ENCODE peak calls at places on chromosomes 16 and 17, in five cellular contexts. Z is GM12865, H is lower leg skin, M is fibroblast of pulmonary artery, P is BJ. S is an unnamed sample.
A peak's percentile ranks its signal among the peaks of the same experiment; 100 is the strongest.

GRCh38 chr17:4986951-4987766 is at the start of gene CAMTA2:
- DNase-seq in Z (peak; percentile 86), H (peak; percentile 88), M (peak; percentile 67), P (no peak), S (no peak)

GRCh38 chr17:261640-262039 is 80.2 kb upstream of the DOC2B start:
- DNase-seq in Z (no peak), H (no peak), M (no peak), P (no peak), S (no peak)

GRCh38 chr16:83952587-83952939 is 477 bp upstream of the OSGIN1 start:
- DNase-seq in Z (no peak), H (peak; percentile 21), M (peak; percentile 78), P (no peak), S (peak; percentile 23)

GRCh38 chr17:76948726-76949342 is 80.6 kb downstream of the MGAT5B start:
- DNase-seq in Z (no peak), H (no peak), M (no peak), P (no peak), S (no peak)

GRCh38 chr16:85428899-85429775 is 184.0 kb upstream of the GSE1 start:
- DNase-seq in Z (no peak), H (no peak), M (no peak), P (no peak), S (no peak)

GRCh38 chr17:31095239-31096105 is 695 bp downstream of the NF1 start:
- DNase-seq in Z (peak; percentile 39), H (peak; percentile 23), M (peak; percentile 37), P (no peak), S (no peak)

GRCh38 chr17:13597723-13598347 is 3.9 kb downstream of the HS3ST3A1 start:
- DNase-seq in Z (peak; percentile 32), H (no peak), M (peak; percentile 74), P (no peak), S (no peak)

GRCh38 chr16:84357191-84357651 is 11.1 kb upstream of the ATP2C2 start:
- DNase-seq in Z (no peak), H (no peak), M (no peak), P (no peak), S (no peak)

GRCh38 chr16:8962393-8963009 is 1.2 kb downstream of the USP7 start:
- DNase-seq in Z (peak; percentile 88), H (no peak), M (no peak), P (no peak), S (no peak)

GRCh38 chr17:19456016-19456927 is 45.2 kb downstream of the RNF112 start:
- DNase-seq in Z (no peak), H (no peak), M (no peak), P (no peak), S (no peak)

GRCh38 chr17:7058831-7059447 is 15.0 kb upstream of the SLC16A11 start:
- DNase-seq in Z (no peak), H (no peak), M (peak; percentile 80), P (no peak), S (no peak)

GRCh38 chr16:67024384-67024896 is 4.5 kb upstream of the CBFB start:
- DNase-seq in Z (no peak), H (no peak), M (no peak), P (no peak), S (no peak)

GRCh38 chr17:33375086-33375485 is 82.0 kb upstream of the ASIC2 start:
- DNase-seq in Z (no peak), H (no peak), M (no peak), P (no peak), S (no peak)

GRCh38 chr16:83701494-83701893 is 106.3 kb upstream of the HSBP1 start:
- DNase-seq in Z (peak; percentile 38), H (no peak), M (peak; percentile 63), P (no peak), S (no peak)

GRCh38 chr16:8632675-8633182 is 11.2 kb downstream of the METTL22 start:
- DNase-seq in Z (no peak), H (peak; percentile 26), M (no peak), P (no peak), S (no peak)

GRCh38 chr16:56355221-56355620 is 70.1 kb downstream of the AMFR start:
- DNase-seq in Z (no peak), H (no peak), M (no peak), P (no peak), S (no peak)

GRCh38 chr17:3685174-3685812 is 10.7 kb downstream of the P2RX5 start:
- DNase-seq in Z (no peak), H (no peak), M (no peak), P (no peak), S (no peak)

GRCh38 chr17:35740997-35741931 is 9.8 kb downstream of the RASL10B start:
- DNase-seq in Z (no peak), H (no peak), M (no peak), P (no peak), S (no peak)

GRCh38 chr17:35866356-35866950 is 2.2 kb downstream of the HEATR9 start:
- DNase-seq in Z (no peak), H (no peak), M (peak; percentile 45), P (peak; percentile 24), S (no peak)

GRCh38 chr17:35286120-35286781 is 43.4 kb downstream of the SLFN5 start:
- DNase-seq in Z (peak; percentile 64), H (no peak), M (peak; percentile 41), P (no peak), S (no peak)

GRCh38 chr17:3801043-3801746 is at the start of gene ITGAE:
- DNase-seq in Z (no peak), H (no peak), M (no peak), P (no peak), S (no peak)

GRCh38 chr16:29745853-29746345 is at the start of gene C16orf54:
- DNase-seq in Z (peak; percentile 95), H (peak; percentile 56), M (no peak), P (no peak), S (no peak)

GRCh38 chr16:29871822-29872546 is 9.0 kb upstream of the CDIPT start:
- DNase-seq in Z (no peak), H (no peak), M (no peak), P (no peak), S (no peak)

GRCh38 chr16:65176603-65177002 is 54.7 kb upstream of the CDH11 start:
- DNase-seq in Z (no peak), H (no peak), M (peak; percentile 78), P (peak; percentile 54), S (no peak)

GRCh38 chr16:85266857-85267256 is 154.6 kb upstream of the CIBAR2 start:
- DNase-seq in Z (no peak), H (no peak), M (no peak), P (no peak), S (no peak)

DNA sequence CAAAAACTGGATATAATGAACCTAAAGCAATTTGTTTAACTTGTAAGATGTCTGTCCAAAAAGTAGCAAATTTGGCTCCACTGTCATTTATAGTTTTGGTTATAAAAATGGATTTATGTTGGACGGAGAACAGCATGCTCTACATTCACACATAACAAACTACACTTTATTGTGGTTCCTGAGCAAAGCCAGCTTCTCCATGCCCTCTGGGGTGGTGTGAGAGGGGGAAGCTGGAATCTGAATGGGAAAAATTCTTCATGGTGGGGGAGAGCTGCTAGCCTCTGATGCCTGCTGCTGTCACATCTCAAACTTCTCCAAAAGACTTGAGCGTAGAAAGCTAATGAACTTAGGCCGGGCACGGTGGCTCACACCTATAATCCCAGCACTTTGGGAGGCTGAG is 9.8 kb upstream of the METTL9 start:
- DNase-seq in Z (no peak), H (no peak), M (no peak), P (no peak), S (no peak)
- H3K4me3 ChIP-seq in Z (no peak overlapping the region), H (no peak overlapping the region), M (no peak overlapping the region), P (no peak overlapping the region), S (no peak overlapping the region)

GRCh38 chr16:77863250-77863649 is 74.9 kb downstream of the VAT1L start:
- DNase-seq in Z (no peak), H (no peak), M (no peak), P (no peak), S (no peak)
- H3K4me3 ChIP-seq in Z (no peak overlapping the region), H (no peak overlapping the region), M (no peak overlapping the region), P (no peak overlapping the region), S (no peak overlapping the region)

DNA sequence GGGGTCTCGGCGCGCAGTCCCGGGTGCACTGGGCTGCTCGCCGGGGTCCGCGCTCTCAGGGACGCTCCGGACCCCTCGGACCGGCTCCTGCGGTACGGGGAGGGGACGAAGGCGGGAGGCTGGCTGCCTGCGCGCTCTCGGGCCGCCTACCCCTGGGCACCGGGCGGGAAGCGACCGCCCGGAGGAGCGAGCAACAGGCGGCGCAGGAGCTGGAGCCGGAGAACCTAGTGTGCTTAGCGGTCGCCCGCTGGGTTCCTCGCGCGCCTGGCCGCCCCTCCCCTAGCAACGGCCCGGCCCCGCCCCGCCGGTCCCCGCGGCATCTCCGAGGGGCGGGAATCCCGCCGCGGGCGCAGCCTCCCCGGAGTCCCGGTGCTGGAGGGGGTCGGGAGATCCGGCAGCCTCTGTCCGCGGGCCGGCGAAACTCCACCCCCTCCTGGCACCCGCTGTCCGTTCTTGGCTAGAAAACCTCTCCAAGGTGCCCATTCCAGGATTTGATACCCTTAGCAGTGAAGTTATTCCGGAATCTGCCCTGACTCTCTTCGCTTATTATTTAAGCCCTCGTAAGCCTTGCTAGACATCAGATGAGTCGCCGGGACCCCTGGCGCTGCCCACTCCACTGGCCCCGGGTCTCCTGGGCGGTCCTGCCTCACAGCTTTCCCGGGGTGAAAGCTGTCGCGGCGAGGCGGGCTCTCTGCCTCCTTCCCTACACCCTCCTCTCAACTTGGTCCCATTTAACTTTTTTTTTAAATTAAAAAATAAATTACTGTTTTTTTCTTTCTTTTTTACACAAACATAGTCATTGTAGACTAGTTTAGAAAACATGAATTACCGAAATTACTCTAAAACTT is at the start of gene RPRML:
- DNase-seq in Z (no peak), H (no peak), M (peak; percentile 7), P (no peak), S (no peak)
- H3K4me3 ChIP-seq in Z (peak within 1 kb of the TSS; percentile 15), H (peak within 1 kb of the TSS; percentile 43), M (peak within 1 kb of the TSS; percentile 29), P (peak within 1 kb of the TSS; percentile 35), S (peak within 1 kb of the TSS; percentile 44)

GRCh38 chr17:79922798-79923197 is 83.6 kb upstream of the CBX4 start:
- DNase-seq in Z (no peak), H (no peak), M (no peak), P (no peak), S (no peak)
- H3K4me3 ChIP-seq in Z (no peak overlapping the region), H (no peak overlapping the region), M (no peak overlapping the region), P (no peak overlapping the region), S (no peak overlapping the region)

DNA sequence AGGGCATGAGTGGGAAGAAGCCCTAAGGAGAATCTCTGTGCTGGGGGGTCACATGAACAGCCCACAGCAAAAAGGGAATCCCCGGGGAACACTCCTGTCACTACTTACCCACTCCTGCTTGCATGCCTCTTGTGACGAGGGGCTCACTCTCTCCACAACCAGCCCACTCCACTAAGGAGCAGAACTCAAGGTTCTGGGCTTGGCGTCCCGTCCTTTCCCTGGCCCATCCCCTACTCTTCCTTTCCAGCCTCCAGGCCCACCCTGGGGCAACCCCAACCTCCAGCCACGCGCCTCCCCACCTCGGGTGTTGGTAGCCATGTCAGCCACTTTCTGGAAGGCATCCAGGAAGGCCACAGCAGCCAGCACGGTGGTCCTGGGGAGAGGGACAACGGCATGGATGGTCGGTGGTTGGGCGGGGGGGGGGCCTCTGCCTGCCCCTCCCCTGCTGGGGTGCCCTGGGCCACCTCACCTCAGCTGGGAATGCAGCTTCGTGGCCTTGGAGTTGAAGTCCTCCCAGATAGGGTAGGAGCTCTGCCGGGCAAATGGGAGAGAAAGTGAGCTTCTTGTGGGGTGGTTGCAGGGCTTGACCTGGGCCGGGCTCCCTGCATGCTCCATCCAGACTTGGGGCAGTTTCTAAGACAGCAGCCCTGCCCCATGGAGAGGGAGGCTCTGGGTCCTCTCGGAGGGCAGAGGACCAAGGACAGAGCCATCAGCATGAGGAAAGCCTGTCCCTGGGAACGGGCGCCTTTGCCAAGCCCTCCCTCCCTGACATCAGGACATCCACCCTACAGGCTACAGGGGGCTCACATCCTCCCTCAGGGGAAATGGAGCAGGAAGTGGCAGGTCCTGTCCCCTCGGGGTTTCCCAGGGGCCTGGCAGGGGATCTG is 5.1 kb downstream of the MTSS2 start:
- DNase-seq in Z (no peak), H (no peak), M (no peak), P (no peak), S (no peak)
- H3K4me3 ChIP-seq in Z (no peak overlapping the region), H (no peak overlapping the region), M (no peak overlapping the region), P (no peak overlapping the region), S (no peak overlapping the region)